ENCODE peak calls at places on chromosomes 3 and 15, in five cellular contexts. Y is fibroblast of mammary gland, T is OCI-LY7, F is keratinocyte, V is cardiac fibroblast. G is an unnamed sample.

GRCh38 chr15:85615930-85616329 is 178.8 kb downstream of the KLHL25 start:
- DNase-seq in T (peak), Y (peak), F (no peak), V (peak), G (no peak)

GRCh38 chr3:53713626-53714025 is 132.6 kb downstream of the CHDH start:
- DNase-seq in F (no peak), Y (no peak), V (no peak), T (no peak), G (no peak)

GRCh38 chr15:77533986-77534385 is 98.7 kb downstream of the LINGO1 start:
- DNase-seq in T (no peak), V (no peak), Y (no peak), F (no peak), G (no peak)

GRCh38 chr3:14787630-14788029 is 31.1 kb upstream of the FGD5 start:
- DNase-seq in T (no peak), V (no peak), Y (no peak), F (no peak), G (no peak)

GRCh38 chr15:35545316-35545824 is 595 bp downstream of the DPH6 start:
- DNase-seq in Y (peak), T (peak), F (no peak), V (peak), G (no peak)

GRCh38 chr15:56261854-56262509 is 18.3 kb upstream of the RFX7 start:
- DNase-seq in V (no peak), F (no peak), Y (no peak), T (no peak), G (no peak)

GRCh38 chr15:41879321-41879845 is 14.5 kb downstream of the SPTBN5 start:
- DNase-seq in Y (no peak), V (no peak), F (no peak), T (no peak), G (no peak)

GRCh38 chr15:77504310-77504709 is 83.6 kb downstream of the HMG20A start:
- DNase-seq in F (no peak), Y (no peak), V (no peak), T (peak), G (no peak)

GRCh38 chr3:73674280-73674679 is 49.5 kb upstream of the PDZRN3 start:
- DNase-seq in T (no peak), F (no peak), V (peak), Y (peak), G (no peak)

GRCh38 chr3:124885466-124886167 is 1.5 kb downstream of the ITGB5 start:
- DNase-seq in F (no peak), V (peak), T (no peak), Y (peak), G (no peak)

GRCh38 chr15:97483232-97483631 is 477.3 kb upstream of the ARRDC4 start:
- DNase-seq in Y (no peak), V (no peak), T (no peak), F (no peak), G (no peak)

GRCh38 chr15:72116680-72117447 is 1.1 kb downstream of the MYO9A start:
- DNase-seq in V (peak), Y (peak), F (no peak), T (peak), G (no peak)

GRCh38 chr3:27507515-27508266 is 23.5 kb upstream of the SLC4A7 start:
- DNase-seq in T (no peak), V (peak), F (no peak), Y (no peak), G (no peak)

GRCh38 chr15:72865486-72865885 is 81.9 kb upstream of the ADPGK start:
- DNase-seq in V (no peak), Y (no peak), F (no peak), T (no peak), G (no peak)

GRCh38 chr3:146142757-146143156 is 18.2 kb downstream of the PLOD2 start:
- DNase-seq in Y (peak), V (peak), F (no peak), T (no peak), G (no peak)

GRCh38 chr3:171748341-171748918 is 61.9 kb downstream of the PLD1 start:
- DNase-seq in T (no peak), V (peak), F (no peak), Y (no peak), G (no peak)

GRCh38 chr3:22106213-22106867 is 355.3 kb upstream of the ZNF385D start:
- DNase-seq in Y (peak), T (no peak), V (no peak), F (no peak), G (no peak)

GRCh38 chr3:25461946-25462345 is 33.9 kb downstream of the RARB start:
- DNase-seq in F (peak), Y (no peak), T (no peak), V (no peak), G (no peak)

GRCh38 chr3:71468311-71469130 is 115.0 kb downstream of the FOXP1 start:
- DNase-seq in T (no peak), Y (no peak), F (no peak), V (no peak), G (no peak)

GRCh38 chr3:30282052-30282708 is 324.2 kb upstream of the TGFBR2 start:
- DNase-seq in T (no peak), F (no peak), Y (peak), V (peak), G (no peak)

GRCh38 chr3:42515391-42515916 is 13.0 kb downstream of the VIPR1 start:
- DNase-seq in T (no peak), V (no peak), F (peak), Y (no peak), G (no peak)

GRCh38 chr3:194572131-194572789 is 61.0 kb downstream of the TMEM44 start:
- DNase-seq in F (no peak), V (peak), T (no peak), Y (peak), G (no peak)

GRCh38 chr3:84566256-84566655 is 392.5 kb upstream of the CADM2 start:
- DNase-seq in T (no peak), F (no peak), V (no peak), Y (no peak), G (no peak)

GRCh38 chr15:80844011-80844732 is 65.0 kb downstream of the CEMIP start:
- DNase-seq in Y (peak), V (no peak), F (no peak), T (no peak), G (no peak)

GRCh38 chr3:152430223-152431002 is 161.7 kb downstream of the MBNL1 start:
- DNase-seq in V (no peak), F (no peak), T (no peak), Y (no peak), G (no peak)

GRCh38 chr3:189967254-189967865 is 153.3 kb downstream of the P3H2 start:
- DNase-seq in F (no peak), V (peak), Y (peak), T (peak), G (no peak)

GRCh38 chr15:65956307-65956706 is 87.0 kb downstream of the RAB11A start:
- DNase-seq in F (no peak), V (no peak), Y (no peak), T (no peak), G (no peak)

GRCh38 chr3:46981932-46982471 is 2.5 kb downstream of the NBEAL2 start:
- DNase-seq in Y (no peak), T (no peak), F (no peak), V (no peak), G (no peak)

GRCh38 chr3:45187597-45188210 is 38.4 kb downstream of the TMEM158 start:
- DNase-seq in V (no peak), T (no peak), F (no peak), Y (no peak), G (no peak)

GRCh38 chr3:45191924-45192417 is 34.1 kb downstream of the TMEM158 start:
- DNase-seq in F (no peak), V (no peak), Y (no peak), T (no peak), G (no peak)

GRCh38 chr3:45191424-45191823 is 34.7 kb downstream of the TMEM158 start:
- DNase-seq in V (no peak), T (no peak), F (no peak), Y (no peak), G (no peak)

GRCh38 chr3:45186871-45187270 is 39.2 kb downstream of the TMEM158 start:
- DNase-seq in V (no peak), T (no peak), F (no peak), Y (no peak), G (no peak)

DNA sequence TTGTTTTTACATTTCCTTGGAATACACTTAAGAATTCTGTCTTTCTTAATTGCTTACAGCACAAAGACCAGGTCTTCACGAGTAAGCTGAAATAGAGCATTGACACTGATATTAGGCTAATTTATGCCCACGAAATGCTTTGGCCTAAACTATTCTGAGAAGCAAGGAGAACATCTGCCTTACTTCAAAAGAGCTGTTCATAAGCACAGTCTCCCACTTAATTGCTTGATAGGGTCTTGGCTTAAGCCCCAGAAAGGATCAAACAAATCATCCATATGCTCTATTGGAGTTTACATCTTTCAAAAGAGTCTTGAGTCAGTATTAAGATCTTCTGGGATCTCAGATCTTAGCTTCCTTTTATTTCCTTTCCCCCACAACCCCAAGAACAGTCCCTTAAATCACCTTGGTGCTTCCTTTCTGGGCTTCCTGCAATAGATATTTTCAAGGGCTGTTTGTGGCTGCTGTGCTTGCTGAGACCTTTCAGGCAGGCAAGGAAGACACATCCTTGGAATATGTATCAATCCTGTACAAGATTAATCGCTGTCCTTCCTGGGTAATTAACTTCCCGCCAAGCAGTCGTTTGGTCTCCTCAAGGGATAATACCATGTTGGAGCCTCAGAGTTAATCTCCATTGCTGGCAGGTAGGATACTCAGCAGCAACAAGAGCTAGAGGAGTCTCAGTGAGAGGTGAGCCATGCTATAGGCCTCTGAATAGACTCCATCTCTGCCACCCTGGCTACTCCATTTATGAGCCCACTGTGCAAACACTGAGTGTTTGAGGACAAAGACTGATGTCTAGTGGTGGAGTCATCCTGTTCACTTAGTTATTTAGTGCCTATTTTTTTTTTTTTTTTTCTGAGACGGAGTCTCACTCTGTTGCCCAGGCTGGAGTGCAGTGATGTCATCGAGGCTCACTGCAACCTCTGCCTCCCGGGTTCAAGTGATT is 37.1 kb downstream of the TMEM158 start:
- DNase-seq in T (no peak), V (no peak), Y (no peak), F (no peak), G (no peak)
- TF ChIP-seq CTCF in T (no peak), V (no peak), Y (no peak), F (no peak), G (no peak)

GRCh38 chr3:99586680-99587079 is 51.7 kb upstream of the COL8A1 start:
- DNase-seq in Y (peak), T (no peak), V (no peak), F (no peak), G (no peak)
- TF ChIP-seq CTCF in Y (no peak), T (no peak), V (no peak), F (no peak), G (no peak)

GRCh38 chr15:67064607-67065530 is 533 bp upstream of the SMAD3 start:
- DNase-seq in Y (no peak), F (no peak), T (no peak), V (no peak), G (no peak)

GRCh38 chr15:67067930-67068542 is 2.6 kb downstream of the SMAD3 start:
- DNase-seq in Y (no peak), V (peak), T (no peak), F (no peak), G (no peak)

GRCh38 chr15:67065531-67066005 is at the start of gene SMAD3:
- DNase-seq in Y (peak), T (peak), F (no peak), V (peak), G (peak)

GRCh38 chr15:67067161-67067853 is 1.9 kb downstream of the SMAD3 start:
- DNase-seq in V (peak), F (no peak), Y (peak), T (peak), G (no peak)

DNA sequence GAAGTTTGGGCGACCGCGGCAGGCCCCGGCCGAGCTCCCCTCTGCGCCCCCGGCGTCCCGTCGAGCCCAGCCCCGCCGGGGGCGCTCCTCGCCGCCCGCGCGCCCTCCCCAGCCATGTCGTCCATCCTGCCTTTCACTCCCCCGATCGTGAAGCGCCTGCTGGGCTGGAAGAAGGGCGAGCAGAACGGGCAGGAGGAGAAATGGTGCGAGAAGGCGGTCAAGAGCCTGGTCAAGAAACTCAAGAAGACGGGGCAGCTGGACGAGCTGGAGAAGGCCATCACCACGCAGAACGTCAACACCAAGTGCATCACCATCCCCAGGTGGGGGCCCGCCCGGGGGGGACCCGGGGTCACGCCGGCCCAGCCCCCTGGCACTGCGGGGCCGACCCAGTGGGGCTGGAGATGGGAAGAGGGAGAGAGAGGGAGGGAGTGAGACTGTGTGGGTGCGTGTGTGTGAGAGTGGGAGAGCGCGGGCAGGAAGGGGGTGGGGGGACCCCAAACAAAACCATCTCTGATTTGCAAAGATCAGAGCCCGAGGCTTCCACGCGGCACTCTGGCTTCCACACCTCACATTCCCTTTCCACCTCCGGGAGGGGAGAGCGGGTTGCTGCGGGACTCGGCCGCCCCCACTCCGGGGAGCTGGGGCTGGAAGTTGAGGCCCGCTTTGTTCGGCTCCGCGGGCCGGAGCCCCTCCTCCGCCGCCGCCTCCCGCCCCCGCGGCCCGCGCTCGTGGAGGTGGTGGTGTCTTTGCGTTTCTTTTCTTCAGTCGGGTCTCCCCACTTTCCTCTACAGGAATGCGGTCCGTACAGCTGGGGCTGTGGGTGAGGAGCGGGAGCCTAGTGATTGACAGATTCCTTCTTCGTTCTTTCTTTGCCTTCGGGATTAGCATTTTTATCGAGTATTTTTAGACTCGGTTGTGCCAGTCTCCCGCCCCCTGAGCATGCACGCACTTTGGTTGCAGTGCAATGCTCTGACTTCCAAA is 929 bp downstream of the SMAD3 start:
- DNase-seq in V (peak), F (no peak), T (peak), Y (no peak), G (no peak)
- TF ChIP-seq CTCF in V (no peak), F (no peak), T (peak), Y (no peak), G (no peak)

DNA sequence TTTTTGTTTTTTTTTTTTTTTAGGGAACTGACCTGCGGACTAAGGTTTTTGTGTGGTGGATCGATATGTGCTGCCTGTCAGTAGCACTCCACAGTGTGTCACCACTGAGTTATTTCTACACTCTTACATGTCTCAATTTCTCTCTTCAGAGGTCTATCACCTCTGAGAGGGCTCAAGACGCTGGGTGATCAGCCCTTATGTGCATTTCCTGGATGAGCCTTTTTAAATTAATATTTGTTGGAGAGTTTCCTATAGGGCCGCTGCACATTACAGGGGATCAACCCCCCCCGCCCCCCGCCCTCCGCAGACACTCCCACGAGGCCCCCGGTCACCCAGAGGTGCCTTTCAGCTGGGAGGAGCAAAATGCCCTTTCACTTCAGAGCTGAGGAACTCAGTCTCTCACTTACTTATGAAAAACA is 34.5 kb upstream of the AP4E1 start:
- DNase-seq in T (no peak), F (no peak), V (no peak), Y (no peak), G (no peak)
- TF ChIP-seq CTCF in T (peak), F (no peak), V (no peak), Y (no peak), G (no peak)

DNA sequence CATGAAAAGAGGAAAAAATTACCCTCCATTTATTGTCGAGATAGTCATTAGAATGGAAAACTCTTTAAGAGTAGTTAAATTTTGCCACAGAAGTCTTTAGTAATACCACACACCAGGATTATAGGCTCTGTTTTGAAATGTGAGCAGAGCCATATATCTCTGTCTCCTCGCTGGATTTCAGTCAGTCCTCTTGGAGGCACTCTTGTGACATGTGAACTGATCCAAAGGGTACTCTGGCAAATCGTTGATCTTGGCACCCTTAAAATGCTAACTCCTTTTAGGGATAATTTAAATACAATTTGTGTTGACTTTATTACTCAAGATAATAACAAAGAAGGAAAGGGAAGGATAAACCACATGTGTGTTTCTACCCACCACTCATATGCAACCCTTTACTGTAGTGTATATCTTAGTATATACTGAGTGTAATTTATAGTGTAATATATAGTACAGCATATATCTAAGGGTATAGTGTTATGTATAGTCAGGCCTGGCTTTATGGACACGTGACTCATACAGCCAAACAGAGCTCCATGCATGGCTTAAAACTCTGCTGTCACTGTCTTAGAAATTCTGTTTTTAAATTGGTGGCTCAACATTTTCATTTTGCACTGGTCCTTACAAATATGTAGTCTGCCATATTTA is 12.3 kb upstream of the KPNA4 start:
- DNase-seq in T (no peak), Y (peak), V (peak), F (no peak), G (no peak)
- TF ChIP-seq CTCF in T (peak), Y (peak), V (no peak), F (peak), G (no peak)

GRCh38 chr3:111714305-111714704 is 119.2 kb upstream of the ZBED2 start:
- DNase-seq in V (no peak), Y (peak), T (no peak), F (no peak), G (no peak)
- TF ChIP-seq CTCF in V (no peak), Y (no peak), T (no peak), F (no peak), G (no peak)

DNA sequence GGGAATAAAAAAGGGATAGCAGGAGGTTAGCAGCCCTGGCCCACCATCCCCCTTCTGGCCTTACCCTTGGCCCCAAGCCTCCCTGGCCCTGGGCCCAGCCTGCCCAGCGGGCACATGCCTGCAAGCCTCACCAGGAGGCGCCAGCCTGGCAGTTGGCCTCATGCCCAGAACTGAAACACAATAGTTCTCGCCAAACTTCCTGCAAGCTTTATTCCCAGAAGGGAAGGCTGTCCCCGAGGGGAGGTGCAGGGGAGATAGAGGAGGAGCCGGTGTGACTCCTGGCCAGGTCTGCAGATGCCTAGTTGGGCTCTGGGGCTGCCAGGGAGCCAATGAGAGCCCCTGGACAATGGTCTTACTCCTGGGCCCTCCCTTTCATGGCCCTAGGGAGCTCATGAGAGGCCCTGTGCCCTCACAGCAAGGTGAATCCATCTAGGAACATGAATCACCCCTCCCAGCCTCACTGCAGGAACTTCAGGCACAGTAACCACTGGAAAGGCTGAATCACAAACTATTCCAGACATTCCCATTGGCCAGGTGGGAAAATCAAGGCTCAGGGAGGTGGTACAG is 4.0 kb downstream of the CCDC33 start:
- DNase-seq in V (peak), F (peak), Y (peak), T (no peak), G (no peak)
- TF ChIP-seq CTCF in V (peak), F (peak), Y (peak), T (no peak), G (no peak)